ENCODE peak calls at places on chromosomes 1 and 21, in eight cellular contexts. W, H, U, Z, T, B, X and F are unnamed samples.

GRCh38 chr1:170581041-170581440 is 49.1 kb downstream of the GORAB start:
- DNase-seq in B (no peak), H (peak), U (peak), W (no peak), X (no peak), T (no peak), Z (no peak), F (no peak)

GRCh38 chr1:230103341-230104173 is 36.5 kb downstream of the GALNT2 start:
- DNase-seq in Z (no peak), T (no peak), B (peak), H (no peak), U (no peak), X (no peak), W (no peak), F (no peak)

GRCh38 chr1:81738902-81739301 is 61.8 kb upstream of the ADGRL2 start:
- DNase-seq in H (no peak), Z (no peak), X (no peak), B (no peak), W (no peak), T (no peak), U (no peak), F (no peak)

GRCh38 chr1:169043823-169044222 is 62.7 kb upstream of the ATP1B1 start:
- DNase-seq in B (no peak), H (no peak), T (no peak), U (no peak), Z (no peak), W (no peak), X (no peak), F (no peak)

GRCh38 chr1:52145137-52145536 is 3.2 kb downstream of the ZFYVE9 start:
- DNase-seq in H (no peak), W (no peak), T (no peak), U (no peak), Z (no peak), B (no peak), X (no peak), F (no peak)

GRCh38 chr1:95640746-95641145 is 406.7 kb downstream of the RWDD3 start:
- DNase-seq in W (no peak), H (no peak), Z (no peak), B (no peak), T (no peak), U (no peak), X (peak), F (peak)

GRCh38 chr1:223709598-223709997 is 2.7 kb upstream of the CAPN2 start:
- DNase-seq in H (no peak), T (no peak), W (no peak), U (no peak), Z (no peak), B (peak), X (no peak), F (no peak)

GRCh38 chr1:55352080-55352800 is 137.1 kb upstream of the USP24 start:
- DNase-seq in X (no peak), W (no peak), T (no peak), Z (no peak), U (no peak), B (no peak), H (no peak), F (no peak)

GRCh38 chr1:36034692-36035091 is 49.2 kb upstream of the TEKT2 start:
- DNase-seq in T (no peak), B (peak), Z (no peak), X (no peak), U (no peak), W (no peak), H (no peak), F (no peak)

GRCh38 chr21:32348604-32349332 is 44.0 kb downstream of the URB1 start:
- DNase-seq in U (no peak), W (no peak), B (no peak), H (no peak), T (no peak), X (peak), Z (no peak), F (no peak)

GRCh38 chr1:43582162-43582566 is 51.5 kb downstream of the PTPRF start:
- DNase-seq in W (no peak), X (no peak), B (peak), T (no peak), U (no peak), Z (no peak), H (peak), F (peak)

GRCh38 chr1:234765181-234765580 is 155.2 kb upstream of the IRF2BP2 start:
- DNase-seq in T (no peak), W (no peak), Z (no peak), H (no peak), B (peak), X (no peak), U (no peak), F (no peak)

GRCh38 chr21:34345892-34346291 is 17.9 kb upstream of the KCNE2 start:
- DNase-seq in H (no peak), U (no peak), W (no peak), T (no peak), B (peak), Z (no peak), X (no peak), F (peak)